ENCODE peak calls at places on chromosomes 3 and 15, in four cellular contexts. K is left ventricle myocardium inferior, Y is neuronal stem cell, E is tibial nerve. T is an unnamed sample. For H3K9me3, the result is how much of the 10 kb centered on the place peaks cover.

GRCh38 chr15:45611305-45611704 is 23.5 kb upstream of the SQOR start:
- DNase-seq in Y (no peak), E (no peak), K (no peak), T (no peak)

GRCh38 chr3:17088602-17089313 is 204.0 kb downstream of the PLCL2 start:
- DNase-seq in E (no peak), K (no peak), Y (no peak), T (no peak)

GRCh38 chr3:136642714-136643113 is 109.5 kb downstream of the STAG1 start:
- DNase-seq in K (no peak), Y (no peak), E (no peak), T (no peak)

GRCh38 chr3:193863657-193864323 is 270.8 kb downstream of the OPA1 start:
- DNase-seq in E (peak), Y (no peak), K (peak), T (peak)

GRCh38 chr3:11509175-11510000 is 134.3 kb downstream of the VGLL4 start:
- DNase-seq in K (peak), E (no peak), Y (no peak), T (peak)

GRCh38 chr3:87361271-87361670 is 84.9 kb upstream of the POU1F1 start:
- DNase-seq in K (no peak), E (no peak), Y (no peak), T (no peak)

GRCh38 chr3:64909757-64910475 is 222.1 kb upstream of the ADAMTS9 start:
- DNase-seq in E (no peak), K (no peak), Y (no peak), T (no peak)

GRCh38 chr3:110178965-110179364 is 841.6 kb upstream of the DPPA4 start:
- DNase-seq in K (no peak), Y (no peak), E (peak), T (no peak)

GRCh38 chr15:36571301-36571700 is 8.1 kb upstream of the CDIN1 start:
- DNase-seq in K (no peak), E (no peak), Y (no peak), T (no peak)

GRCh38 chr15:89177633-89178306 is 43.6 kb downstream of the RLBP1 start:
- DNase-seq in Y (peak), K (peak), E (peak), T (peak)

GRCh38 chr3:116350119-116350733 is 95.1 kb downstream of the LSAMP start:
- DNase-seq in E (no peak), K (no peak), Y (no peak), T (no peak)

GRCh38 chr15:94306700-94307650 is 75.6 kb downstream of the MCTP2 start:
- DNase-seq in Y (no peak), K (no peak), E (no peak), T (no peak)

GRCh38 chr3:112811150-112811884 is 35.3 kb downstream of the CD200R1L start:
- DNase-seq in Y (no peak), K (peak), E (peak), T (no peak)

GRCh38 chr15:85361306-85361705 is 19.1 kb upstream of the AKAP13 start:
- DNase-seq in E (no peak), K (no peak), Y (no peak), T (no peak)

GRCh38 chr3:136018876-136019275 is 53.3 kb downstream of the PPP2R3A start:
- DNase-seq in Y (no peak), K (no peak), E (no peak), T (no peak)

GRCh38 chr3:43178891-43179366 is 73.0 kb upstream of the POMGNT2 start:
- DNase-seq in K (no peak), Y (no peak), E (no peak), T (no peak)

GRCh38 chr15:58731756-58732535 is 17.6 kb downstream of the ADAM10 start:
- DNase-seq in E (peak), Y (no peak), K (no peak), T (no peak)

GRCh38 chr3:45923755-45924154 is 19.5 kb upstream of the CXCR6 start:
- DNase-seq in E (no peak), K (no peak), Y (no peak), T (no peak)

GRCh38 chr3:19364150-19364549 is 215.8 kb downstream of the KCNH8 start:
- DNase-seq in Y (no peak), E (no peak), K (no peak), T (no peak)

GRCh38 chr15:66882251-66883020 is 180.4 kb downstream of the SMAD6 start:
- DNase-seq in K (no peak), E (peak), Y (no peak), T (no peak)

GRCh38 chr3:191329654-191330308 is 545 bp downstream of the UTS2B start:
- DNase-seq in K (peak), E (no peak), Y (peak), T (peak)

GRCh38 chr3:135756016-135756695 is 209.4 kb upstream of the PPP2R3A start:
- DNase-seq in K (no peak), Y (no peak), E (no peak), T (no peak)

GRCh38 chr3:48594431-48595049 is 589 bp downstream of the COL7A1 start:
- DNase-seq in E (no peak), Y (no peak), K (no peak), T (no peak)

GRCh38 chr3:6250167-6250566 is 610.7 kb upstream of the GRM7 start:
- DNase-seq in K (no peak), Y (no peak), E (no peak), T (no peak)

GRCh38 chr3:172646439-172647015 is 64.3 kb downstream of the NCEH1 start:
- DNase-seq in K (no peak), Y (no peak), E (peak), T (peak)

GRCh38 chr3:127697531-127698240 is 24.9 kb downstream of the ABTB1 start:
- DNase-seq in E (peak), Y (peak), K (peak), T (peak)

GRCh38 chr3:32399030-32399620 is 7.5 kb downstream of the CMTM7 start:
- DNase-seq in E (no peak), Y (peak), K (no peak), T (no peak)

GRCh38 chr15:99631256-99631655 is 65.5 kb downstream of the MEF2A start:
- DNase-seq in Y (no peak), K (no peak), E (no peak), T (no peak)

GRCh38 chr3:111808439-111808838 is 50.6 kb upstream of the PHLDB2 start:
- DNase-seq in E (no peak), K (no peak), Y (no peak), T (no peak)

GRCh38 chr3:79515072-79515471 is 252.7 kb downstream of the ROBO1 start:
- DNase-seq in K (no peak), Y (no peak), E (no peak), T (no peak)

GRCh38 chr15:56871180-56871579 is 47.3 kb upstream of the TCF12 start:
- DNase-seq in Y (no peak), K (no peak), E (no peak), T (no peak)

GRCh38 chr15:80010131-80010673 is 39.2 kb upstream of the BCL2A1 start:
- DNase-seq in K (no peak), Y (no peak), E (no peak), T (no peak)

GRCh38 chr3:12854550-12854949 is 13.2 kb upstream of the RPL32 start:
- DNase-seq in Y (no peak), K (no peak), E (no peak), T (no peak)

DNA sequence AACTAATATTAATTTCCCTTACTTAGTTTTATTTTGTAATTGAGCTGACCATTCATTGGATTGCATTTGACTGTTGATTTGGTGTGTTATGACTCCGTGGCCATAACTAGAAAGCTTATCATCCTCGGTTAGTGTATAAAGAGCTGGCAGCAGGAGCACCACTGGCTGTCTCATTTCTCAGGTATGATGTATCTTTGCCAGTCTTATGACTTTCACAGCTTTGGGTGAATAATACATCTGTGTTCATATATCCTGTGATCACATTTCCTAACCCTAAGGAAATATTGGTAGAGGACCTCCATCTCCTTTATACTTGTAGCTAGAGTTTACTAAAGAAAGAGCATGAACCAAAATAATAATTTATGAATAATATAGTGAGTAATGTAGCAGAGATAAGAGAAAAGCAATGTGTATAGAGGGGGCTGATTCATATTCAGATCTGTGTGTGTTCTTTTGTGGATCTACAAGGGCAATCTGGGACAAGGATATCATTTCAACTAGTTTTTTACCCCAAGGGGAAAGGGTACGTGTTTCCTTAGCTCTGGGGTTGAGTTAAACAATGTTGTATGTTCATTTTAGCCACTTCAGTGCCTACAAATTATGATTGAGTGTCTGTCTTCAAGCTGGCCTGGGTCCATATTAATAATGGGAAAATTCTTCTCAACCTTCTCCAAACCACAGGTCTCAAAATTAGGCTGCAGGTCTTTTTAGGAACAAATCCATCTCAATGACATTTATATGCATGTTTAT is 901.7 kb downstream of the NTRK3 start:
- DNase-seq in K (no peak), E (no peak), Y (no peak), T (no peak)
- H3K9me3 ChIP-seq in K (under half), E (under half), Y (under half), T (under half)

DNA sequence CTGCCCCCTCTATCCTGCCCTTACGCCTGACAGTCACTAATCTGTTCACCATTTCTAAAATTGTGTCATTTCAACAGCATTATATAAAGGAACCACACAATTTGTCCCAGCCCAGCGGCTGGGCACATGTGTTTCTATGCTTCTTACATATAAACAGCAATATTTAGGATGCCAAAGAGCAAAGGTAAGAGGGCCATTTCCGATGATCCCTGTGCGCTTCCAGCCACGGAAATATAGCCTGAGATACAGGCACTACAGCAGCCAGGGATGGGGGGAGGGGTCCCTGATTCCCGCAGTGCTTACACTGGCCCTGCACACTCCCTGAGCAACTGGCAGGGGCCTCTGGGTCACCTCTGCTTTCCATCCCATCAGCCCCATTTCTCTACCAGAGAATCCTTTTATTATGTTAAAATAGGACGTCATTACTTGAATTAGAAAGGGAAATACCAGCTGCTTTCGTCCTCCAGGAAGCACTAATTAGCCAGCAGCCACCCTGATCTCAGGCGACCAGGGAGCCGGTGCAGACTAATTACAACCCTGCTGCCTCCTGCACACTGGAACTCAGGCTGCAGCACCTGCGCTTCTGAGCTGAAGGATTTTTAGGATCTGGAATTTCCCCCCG is 372.1 kb upstream of the ATP10A start:
- DNase-seq in Y (peak), E (no peak), K (no peak), T (no peak)
- H3K9me3 ChIP-seq in Y (under half), E (under half), K (under half), T (under half)

GRCh38 chr3:41127414-41127813 is 71.9 kb upstream of the CTNNB1 start:
- DNase-seq in E (no peak), K (no peak), Y (no peak), T (no peak)
- H3K9me3 ChIP-seq in E (under half), K (under half), Y (under half), T (under half)

DNA sequence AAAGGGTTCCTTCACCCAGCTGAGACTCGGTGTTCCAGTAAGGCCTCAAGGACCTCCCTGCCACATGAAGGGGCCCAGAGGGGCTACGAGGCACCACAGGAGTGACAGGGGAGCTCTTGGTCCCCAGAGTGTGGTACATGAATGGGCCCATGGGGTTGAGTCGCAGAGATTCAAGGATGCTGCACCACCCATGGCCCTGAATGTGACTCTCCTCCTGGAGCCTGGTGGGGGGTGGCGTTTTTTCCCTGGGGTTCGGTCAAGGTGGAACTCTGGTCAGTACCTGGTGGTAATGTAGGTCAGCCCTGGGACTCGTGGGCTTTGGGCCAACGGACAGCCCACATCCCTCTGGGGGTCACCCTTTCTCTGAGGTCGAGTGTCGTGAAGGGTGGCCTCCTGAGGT is 204.0 kb downstream of the UBE3A start:
- DNase-seq in K (no peak), E (no peak), Y (no peak), T (no peak)
- H3K9me3 ChIP-seq in K (under half), E (under half), Y (under half), T (half or more)

GRCh38 chr15:25170113-25170731 is 215.4 kb downstream of the SNRPN start:
- DNase-seq in K (peak), E (no peak), Y (no peak), T (no peak)
- H3K9me3 ChIP-seq in K (half or more), E (under half), Y (under half), T (under half)

DNA sequence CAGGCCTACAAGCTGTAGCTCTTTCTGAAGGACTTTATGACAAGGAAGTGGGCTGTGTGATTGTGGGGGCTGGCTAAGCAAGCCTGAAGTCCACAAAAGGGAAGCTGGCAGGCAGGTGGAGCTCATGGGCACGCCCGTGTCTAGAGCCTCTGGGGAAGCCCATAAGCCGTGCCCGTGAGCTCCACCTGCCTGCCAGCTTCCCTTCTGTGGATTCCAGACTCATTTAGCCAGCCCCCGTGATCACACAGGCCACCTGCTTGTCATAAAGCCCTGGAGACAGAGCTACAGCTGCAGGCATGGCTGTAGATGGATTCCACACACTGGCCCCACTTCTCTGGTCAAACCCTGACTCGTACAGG is 15.2 kb downstream of the EFCC1 start:
- DNase-seq in Y (no peak), K (no peak), E (no peak), T (no peak)
- H3K9me3 ChIP-seq in Y (under half), K (under half), E (under half), T (under half)

DNA sequence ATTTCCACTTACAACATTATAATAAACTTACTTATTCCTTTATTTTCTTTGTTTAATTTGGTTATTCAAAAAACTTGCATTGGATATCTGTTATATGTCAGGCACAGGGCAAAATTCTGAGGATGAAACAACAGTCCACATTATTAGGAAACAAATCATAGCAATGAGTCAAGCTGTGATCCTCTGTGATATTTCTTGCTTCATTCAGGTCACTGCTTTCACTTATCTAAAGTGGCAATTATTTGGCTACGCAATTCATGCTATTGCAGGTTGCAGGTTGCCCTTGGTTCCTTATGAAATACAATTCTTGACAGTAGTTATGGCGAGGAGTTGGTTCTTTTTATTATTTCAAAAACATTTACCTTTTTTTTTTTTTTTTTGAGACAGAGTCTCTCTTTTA is 66.4 kb upstream of the CNTN6 start:
- DNase-seq in K (no peak), E (no peak), Y (no peak), T (no peak)
- H3K9me3 ChIP-seq in K (under half), E (under half), Y (under half), T (under half)

GRCh38 chr15:100783296-100783695 is 96.3 kb upstream of the ALDH1A3 start:
- DNase-seq in Y (no peak), K (no peak), E (no peak), T (no peak)
- H3K9me3 ChIP-seq in Y (under half), K (under half), E (under half), T (under half)

DNA sequence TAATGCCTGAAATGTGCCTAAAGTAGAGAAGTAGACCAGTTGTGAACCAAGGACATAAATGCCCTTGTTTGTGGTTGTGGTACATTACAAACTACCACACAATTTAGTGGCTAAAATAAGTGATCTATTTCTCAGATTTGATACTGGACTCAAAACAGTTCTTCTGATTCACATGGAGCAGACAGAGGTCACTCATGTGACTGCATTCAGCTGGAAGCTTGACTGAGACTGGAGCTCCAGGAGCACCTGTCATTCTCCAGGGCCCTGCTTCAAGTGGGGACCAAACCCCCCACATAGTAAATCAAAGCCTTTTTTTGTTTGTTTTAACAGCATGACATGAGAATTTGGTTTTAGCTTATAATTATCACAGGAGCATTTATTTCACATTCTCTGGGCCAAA is 301.2 kb downstream of the OXSM start:
- DNase-seq in E (no peak), K (no peak), Y (no peak), T (no peak)
- H3K9me3 ChIP-seq in E (under half), K (under half), Y (under half), T (under half)